ENCODE peak calls at places on chromosomes 4 and X, in eight cellular contexts. V is DND-41, Z is keratinocyte, E is fibroblast of lung, P is psoas muscle, O is mucosa of descending colon, C is right atrium auricular region, B is PC-3. R is an unnamed sample.
A peak's percentile ranks its signal among the peaks of the same experiment; 100 is the strongest.

GRCh38 chr4:154612472-154613414 is at the start of gene FGG:
- DNase-seq in V (no peak), Z (no peak), E (no peak), P (no peak), O (no peak), C (no peak), B (no peak), R (no peak)

GRCh38 chrX:136202889-136203288 is 48.3 kb downstream of the MAP7D3 start:
- DNase-seq in V (no peak), Z (no peak), E (peak; percentile 51), P (no peak), O (no peak), C (no peak), B (peak; percentile 64), R (no peak)

GRCh38 chrX:40172169-40172979 is 74.6 kb upstream of the BCOR start:
- DNase-seq in V (no peak), Z (no peak), E (peak; percentile 56), P (peak; percentile 84), O (peak; percentile 75), C (no peak), B (peak; percentile 49), R (peak; percentile 80)

GRCh38 chr4:102503831-102504786 is 3.0 kb downstream of the NFKB1 start:
- DNase-seq in V (no peak), Z (no peak), E (no peak), P (no peak), O (no peak), C (no peak), B (peak; percentile 18), R (no peak)

GRCh38 chrX:281166-281999 is at the start of gene PLCXD1:
- DNase-seq in V (peak; percentile 31), Z (no peak), E (peak; percentile 66), P (no peak), O (peak; percentile 23), C (no peak), B (no peak), R (peak; percentile 49)

GRCh38 chrX:9197231-9197630 is 163.3 kb upstream of the FAM9B start:
- DNase-seq in V (no peak), Z (no peak), E (peak; percentile 86), P (no peak), O (no peak), C (no peak), B (no peak), R (no peak)

GRCh38 chrX:8245411-8245810 is 74.3 kb upstream of the VCX2 start:
- DNase-seq in V (peak; percentile 9), Z (no peak), E (no peak), P (no peak), O (no peak), C (no peak), B (peak; percentile 15), R (no peak)

GRCh38 chr4:40212674-40213504 is 16.1 kb downstream of the RHOH start:
- DNase-seq in V (no peak), Z (no peak), E (peak; percentile 31), P (no peak), O (no peak), C (no peak), B (no peak), R (no peak)

GRCh38 chr4:113094802-113095201 is 45.3 kb downstream of the ANK2 start:
- DNase-seq in V (no peak), Z (no peak), E (peak; percentile 29), P (no peak), O (no peak), C (no peak), B (peak; percentile 30), R (no peak)

GRCh38 chrX:13464599-13465275 is 104.7 kb upstream of the EGFL6 start:
- DNase-seq in V (no peak), Z (no peak), E (no peak), P (no peak), O (no peak), C (no peak), B (peak; percentile 2), R (no peak)

GRCh38 chrX:114959729-114960128 is 57.7 kb downstream of the IL13RA2 start:
- DNase-seq in V (no peak), Z (no peak), E (peak; percentile 31), P (no peak), O (no peak), C (no peak), B (peak; percentile 52), R (no peak)

GRCh38 chr4:175282407-175282806 is 364.2 kb downstream of the ADAM29 start:
- DNase-seq in V (no peak), Z (no peak), E (no peak), P (no peak), O (no peak), C (no peak), B (no peak), R (no peak)

GRCh38 chr4:103996637-103997036 is 276.9 kb upstream of the TACR3 start:
- DNase-seq in V (no peak), Z (peak; percentile 70), E (peak; percentile 42), P (no peak), O (no peak), C (no peak), B (peak; percentile 72), R (no peak)

GRCh38 chr4:33060873-33061542 is 2340.8 kb downstream of the PCDH7 start:
- DNase-seq in V (peak; percentile 4), Z (no peak), E (peak; percentile 67), P (peak; percentile 47), O (peak; percentile 39), C (no peak), B (peak; percentile 69), R (no peak)

GRCh38 chr4:185587444-185588161 is 52.3 kb upstream of the PDLIM3 start:
- DNase-seq in V (no peak), Z (no peak), E (peak; percentile 53), P (peak; percentile 75), O (peak; percentile 52), C (no peak), B (no peak), R (no peak)

GRCh38 chr4:103052779-103053178 is 23.8 kb downstream of the SLC9B2 start:
- DNase-seq in V (no peak), Z (no peak), E (no peak), P (no peak), O (no peak), C (no peak), B (no peak), R (no peak)

GRCh38 chrX:41265615-41266014 is 68.3 kb upstream of the DDX3X start:
- DNase-seq in V (no peak), Z (no peak), E (peak; percentile 69), P (peak; percentile 61), O (no peak), C (peak; percentile 61), B (no peak), R (no peak)

GRCh38 chrX:40411350-40412111 is 169.2 kb upstream of the ATP6AP2 start:
- DNase-seq in V (no peak), Z (no peak), E (no peak), P (no peak), O (no peak), C (no peak), B (no peak), R (no peak)

GRCh38 chr4:5524451-5524850 is 183.9 kb downstream of the EVC2 start:
- DNase-seq in V (no peak), Z (no peak), E (no peak), P (no peak), O (no peak), C (no peak), B (no peak), R (no peak)

GRCh38 chr4:139922625-139923024 is 231.4 kb downstream of the MAML3 start:
- DNase-seq in V (no peak), Z (no peak), E (peak; percentile 77), P (no peak), O (no peak), C (no peak), B (peak; percentile 52), R (no peak)

GRCh38 chr4:23022032-23022431 is 329.3 kb downstream of the GBA3 start:
- DNase-seq in V (no peak), Z (peak; percentile 28), E (peak; percentile 70), P (no peak), O (no peak), C (no peak), B (peak; percentile 89), R (no peak)

DNA sequence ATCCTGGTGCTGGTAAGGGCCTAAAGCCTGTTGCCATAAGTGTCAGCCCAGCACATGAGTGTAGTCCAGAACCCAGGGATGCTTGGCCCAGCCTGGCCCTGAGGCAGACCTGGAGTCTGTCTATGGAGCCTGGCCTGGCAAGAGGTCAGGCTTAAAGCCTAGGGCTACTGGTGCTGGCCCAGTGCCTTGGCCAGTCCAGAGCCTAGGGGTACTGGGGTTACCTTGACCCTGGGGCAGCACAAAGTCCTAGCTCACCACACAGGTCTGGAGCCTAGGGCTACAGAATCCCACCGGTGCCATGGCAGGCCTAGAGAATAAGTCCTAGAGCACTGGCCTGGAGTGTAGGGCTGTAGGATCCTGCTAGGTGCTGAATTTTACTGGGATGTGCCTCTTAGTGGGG is 393.8 kb downstream of the MAGEE1 start:
- DNase-seq in V (no peak), Z (no peak), E (no peak), P (no peak), O (no peak), C (no peak), B (no peak), R (no peak)
- H3K9me3 ChIP-seq in V (no peaks in the 10 kb centered on the region), Z (no peaks in the 10 kb centered on the region), E (no peaks in the 10 kb centered on the region), P (peaks cover 4% of the 10 kb centered on the region), O (no peaks in the 10 kb centered on the region), C (no peaks in the 10 kb centered on the region), B (no peaks in the 10 kb centered on the region), R (no peaks in the 10 kb centered on the region)

DNA sequence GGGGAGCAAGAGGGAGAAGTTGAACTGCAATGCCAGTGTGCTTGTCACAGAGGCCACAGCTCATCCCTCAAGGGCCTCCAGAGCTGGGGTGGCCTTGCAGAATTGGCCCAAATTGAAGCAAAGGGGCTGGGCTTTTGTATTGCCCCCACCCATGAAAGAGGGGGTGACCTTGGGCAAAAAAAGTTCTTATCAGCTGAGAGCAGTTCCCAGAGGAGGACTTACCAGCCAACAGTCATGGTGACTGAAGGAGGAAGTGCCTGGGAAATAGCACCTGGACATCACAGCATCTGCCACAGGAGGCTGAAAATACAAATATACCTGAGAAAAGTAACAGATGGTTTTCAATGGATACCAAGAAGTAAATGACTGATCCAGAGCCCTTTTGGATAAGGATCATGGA is 262.4 kb downstream of the MID1IP1 start:
- DNase-seq in V (no peak), Z (no peak), E (no peak), P (no peak), O (no peak), C (no peak), B (no peak), R (no peak)
- H3K9me3 ChIP-seq in V (no peaks in the 10 kb centered on the region), Z (peaks cover 2% of the 10 kb centered on the region), E (no peaks in the 10 kb centered on the region), P (peaks cover 16% of the 10 kb centered on the region), O (no peaks in the 10 kb centered on the region), C (no peaks in the 10 kb centered on the region), B (no peaks in the 10 kb centered on the region), R (no peaks in the 10 kb centered on the region)

DNA sequence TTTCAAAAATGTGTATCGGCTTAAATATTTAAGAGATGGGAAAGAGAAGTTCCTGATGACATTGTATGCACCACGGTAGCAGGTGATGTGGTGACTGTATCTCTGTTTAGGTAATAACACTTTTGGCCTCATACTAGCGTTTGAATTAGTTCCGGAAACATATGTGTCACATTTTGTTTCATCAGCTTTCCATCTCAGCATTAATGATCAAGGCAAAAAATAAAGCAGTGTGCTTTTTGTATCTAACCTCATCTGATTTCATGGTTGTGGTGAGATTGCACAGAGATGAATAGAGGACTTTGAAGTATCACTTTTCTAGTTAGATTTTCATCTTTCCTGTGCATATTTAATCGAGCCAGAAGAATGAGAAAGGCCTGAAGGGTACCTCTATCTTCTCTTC is 206.4 kb upstream of the SPRY1 start:
- DNase-seq in V (no peak), Z (no peak), E (no peak), P (no peak), O (no peak), C (no peak), B (no peak), R (no peak)
- H3K9me3 ChIP-seq in V (no peaks in the 10 kb centered on the region), Z (no peaks in the 10 kb centered on the region), E (no peaks in the 10 kb centered on the region), P (no peaks in the 10 kb centered on the region), O (no peaks in the 10 kb centered on the region), C (no peaks in the 10 kb centered on the region), B (no peaks in the 10 kb centered on the region), R (no peaks in the 10 kb centered on the region)

GRCh38 chr4:148808416-148808815 is 366.2 kb upstream of the NR3C2 start:
- DNase-seq in V (no peak), Z (no peak), E (no peak), P (no peak), O (no peak), C (no peak), B (no peak), R (no peak)
- H3K9me3 ChIP-seq in V (no peaks in the 10 kb centered on the region), Z (no peaks in the 10 kb centered on the region), E (no peaks in the 10 kb centered on the region), P (peaks cover 8% of the 10 kb centered on the region), O (no peaks in the 10 kb centered on the region), C (no peaks in the 10 kb centered on the region), B (no peaks in the 10 kb centered on the region), R (no peaks in the 10 kb centered on the region)

R was measured in lower lobe of right lung.